ENCODE peak calls at places on chromosome 13, in five cellular contexts. N, E, I, V and F are unnamed samples.
A peak's percentile ranks its signal among the peaks of the same experiment; 100 is the strongest.

GRCh38 chr13:98340026-98340425 is 163.0 kb upstream of the RNF113B start:
- DNase-seq in N (no peak), E (no peak), I (no peak), V (no peak), F (no peak)

GRCh38 chr13:59203855-59204254 is 959.9 kb downstream of the DIAPH3 start:
- DNase-seq in N (no peak), E (no peak), I (no peak), V (no peak), F (no peak)

GRCh38 chr13:30204564-30204963 is 102.8 kb downstream of the KATNAL1 start:
- DNase-seq in N (no peak), E (no peak), I (no peak), V (no peak), F (no peak)

GRCh38 chr13:99041788-99042187 is 63.9 kb upstream of the DOCK9 start:
- DNase-seq in N (no peak), E (no peak), I (no peak), V (no peak), F (no peak)

GRCh38 chr13:97879646-97880297 is 73.7 kb upstream of the IPO5 start:
- DNase-seq in N (no peak), E (no peak), I (no peak), V (no peak), F (peak; percentile 81)

GRCh38 chr13:106736941-106737340 is 169.0 kb upstream of the ARGLU1 start:
- DNase-seq in N (no peak), E (no peak), I (no peak), V (no peak), F (no peak)

GRCh38 chr13:43229506-43229905 is 206.1 kb downstream of the DNAJC15 start:
- DNase-seq in N (no peak), E (no peak), I (no peak), V (no peak), F (peak; percentile 58)

GRCh38 chr13:75495938-75496337 is 14.0 kb upstream of the TBC1D4 start:
- DNase-seq in N (no peak), E (no peak), I (no peak), V (no peak), F (peak; percentile 1)

GRCh38 chr13:38496956-38497355 is 147.3 kb downstream of the UFM1 start:
- DNase-seq in N (no peak), E (no peak), I (no peak), V (no peak), F (no peak)

GRCh38 chr13:91381371-91381770 is 17.1 kb upstream of the GPC5 start:
- DNase-seq in N (no peak), E (no peak), I (no peak), V (peak; percentile 28), F (no peak)

GRCh38 chr13:40974460-40975407 is 44.4 kb downstream of the ELF1 start:
- DNase-seq in N (peak; percentile 66), E (peak; percentile 55), I (no peak), V (peak; percentile 66), F (no peak)

GRCh38 chr13:21986602-21987001 is 315.7 kb downstream of the FGF9 start:
- DNase-seq in N (no peak), E (peak; percentile 37), I (peak; percentile 46), V (no peak), F (no peak)

GRCh38 chr13:32136716-32137115 is 105.1 kb downstream of the FRY start:
- DNase-seq in N (no peak), E (no peak), I (no peak), V (no peak), F (no peak)

GRCh38 chr13:52794589-52794988 is 53.9 kb downstream of the PCDH8 start:
- DNase-seq in N (no peak), E (no peak), I (no peak), V (no peak), F (no peak)

GRCh38 chr13:93450226-93450625 is 223.6 kb downstream of the GPC6 start:
- DNase-seq in N (no peak), E (no peak), I (no peak), V (no peak), F (no peak)

GRCh38 chr13:30744056-30744684 is 8.8 kb downstream of the ALOX5AP start:
- DNase-seq in N (peak; percentile 63), E (peak; percentile 45), I (peak; percentile 63), V (no peak), F (peak; percentile 20)

GRCh38 chr13:105069106-105069505 is 1466.4 kb downstream of the EFNB2 start:
- DNase-seq in N (no peak), E (no peak), I (no peak), V (no peak), F (no peak)

GRCh38 chr13:60398438-60398891 is 1.4 kb downstream of the TDRD3 start:
- DNase-seq in N (peak; percentile 5), E (no peak), I (no peak), V (no peak), F (no peak)

GRCh38 chr13:97308735-97309429 is 86.7 kb downstream of the MBNL2 start:
- DNase-seq in N (no peak), E (no peak), I (no peak), V (no peak), F (peak; percentile 88)

GRCh38 chr13:87884874-87885273 is 213.7 kb downstream of the SLITRK5 start:
- DNase-seq in N (no peak), E (no peak), I (no peak), V (peak; percentile 43), F (no peak)

GRCh38 chr13:44218501-44219240 is 155.0 kb upstream of the SERP2 start:
- DNase-seq in N (no peak), E (peak; percentile 60), I (peak; percentile 87), V (no peak), F (no peak)

GRCh38 chr13:26469602-26470001 is 87.9 kb upstream of the WASF3 start:
- DNase-seq in N (no peak), E (no peak), I (no peak), V (no peak), F (no peak)

GRCh38 chr13:74570834-74571233 is 436.6 kb upstream of the KLF12 start:
- DNase-seq in N (no peak), E (no peak), I (no peak), V (no peak), F (no peak)

GRCh38 chr13:68439821-68440220 is 1209.7 kb upstream of the PCDH9 start:
- DNase-seq in N (no peak), E (no peak), I (no peak), V (no peak), F (no peak)

GRCh38 chr13:33694546-33694945 is 123.4 kb upstream of the RFC3 start:
- DNase-seq in N (no peak), E (no peak), I (no peak), V (no peak), F (no peak)

GRCh38 chr13:49610176-49610575 is 18.1 kb upstream of the ARL11 start:
- DNase-seq in N (no peak), E (no peak), I (no peak), V (no peak), F (no peak)

GRCh38 chr13:48892311-48892710 is 83.4 kb upstream of the FNDC3A start:
- DNase-seq in N (no peak), E (no peak), I (no peak), V (no peak), F (peak; percentile 23)

GRCh38 chr13:42277618-42278276 is 5.8 kb downstream of the AKAP11 start:
- DNase-seq in N (no peak), E (no peak), I (no peak), V (no peak), F (no peak)

GRCh38 chr13:38264363-38265134 is 85.1 kb upstream of the UFM1 start:
- DNase-seq in N (no peak), E (no peak), I (no peak), V (no peak), F (no peak)

GRCh38 chr13:66154981-66155380 is 1075.2 kb downstream of the PCDH9 start:
- DNase-seq in N (no peak), E (no peak), I (no peak), V (no peak), F (no peak)

GRCh38 chr13:43551897-43552456 is 234.8 kb downstream of the ENOX1 start:
- DNase-seq in N (no peak), E (no peak), I (no peak), V (no peak), F (no peak)

GRCh38 chr13:60617863-60618733 is 221.1 kb downstream of the TDRD3 start:
- DNase-seq in N (no peak), E (no peak), I (no peak), V (peak; percentile 51), F (no peak)

GRCh38 chr13:32016631-32017030 is 14.9 kb upstream of the FRY start:
- DNase-seq in N (no peak), E (no peak), I (no peak), V (no peak), F (no peak)

GRCh38 chr13:50170447-50171037 is 155.3 kb downstream of the KCNRG start:
- DNase-seq in N (no peak), E (no peak), I (no peak), V (no peak), F (no peak)

GRCh38 chr13:25046985-25047660 is 48.8 kb upstream of the PABPC3 start:
- DNase-seq in N (no peak), E (no peak), I (no peak), V (peak; percentile 83), F (peak; percentile 61)
- H3K4me3 ChIP-seq in N (no peak overlapping the region), E (no peak overlapping the region), I (no peak overlapping the region), V (peak overlapping the region; percentile 59), F (peak overlapping the region; percentile 43)

GRCh38 chr13:111470933-111471332 is 150.5 kb downstream of the TEX29 start:
- DNase-seq in N (no peak), E (no peak), I (no peak), V (no peak), F (peak; percentile 52)
- H3K4me1 ChIP-seq in N (no peaks in the 10 kb centered on the region), E (no peaks in the 10 kb centered on the region), I (no peaks in the 10 kb centered on the region), V (no peaks in the 10 kb centered on the region), F (no peaks in the 10 kb centered on the region)

GRCh38 chr13:39530996-39531395 is 72.0 kb downstream of the LHFPL6 start:
- DNase-seq in N (no peak), E (no peak), I (no peak), V (no peak), F (no peak)
- H3K27ac ChIP-seq in N (no peak overlapping the region), E (no peak overlapping the region), I (no peak overlapping the region), V (no peak overlapping the region), F (no peak overlapping the region)

DNA sequence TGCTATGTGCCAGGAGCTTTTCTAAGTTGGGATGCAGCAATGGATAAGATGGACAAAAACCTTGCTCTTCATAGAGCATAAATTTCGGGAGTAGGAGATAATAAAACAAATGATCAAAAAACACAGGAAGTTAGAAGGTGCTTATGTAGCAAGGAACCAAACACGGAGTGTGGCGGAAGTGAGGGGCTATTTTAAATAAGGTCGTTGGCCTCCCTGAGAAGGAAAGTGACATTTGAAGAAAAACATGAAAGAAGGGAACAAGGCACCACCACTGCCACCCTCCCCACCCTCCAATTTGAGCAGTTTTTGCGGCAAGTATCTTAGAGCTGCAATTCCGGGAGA is 3.2 kb upstream of the GSX1 start:
- DNase-seq in N (peak; percentile 41), E (no peak), I (no peak), V (no peak), F (no peak)
- H3K4me3 ChIP-seq in N (peak overlapping the region; percentile 48), E (no peak overlapping the region), I (no peak overlapping the region), V (no peak overlapping the region), F (no peak overlapping the region)

DNA sequence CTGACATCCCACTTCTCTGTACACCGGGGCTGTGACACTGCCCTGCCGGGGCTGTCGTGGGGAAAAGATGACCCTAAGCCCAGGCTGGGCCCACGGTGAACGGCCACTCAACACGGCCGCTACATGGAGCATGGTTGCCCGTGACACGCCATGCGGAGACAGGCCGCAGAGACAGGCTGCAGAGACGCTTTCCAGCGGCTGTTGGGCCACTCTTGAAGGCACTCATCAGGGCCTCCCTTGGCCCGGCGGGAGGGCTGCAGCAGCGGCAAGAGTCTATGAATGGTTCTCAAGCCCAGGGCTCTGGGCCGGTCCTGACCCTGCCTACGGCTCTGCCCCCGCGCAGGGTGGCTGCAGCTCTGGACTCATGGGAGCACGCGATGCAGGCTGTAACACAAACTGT is 22.1 kb downstream of the ADPRHL1 start:
- DNase-seq in N (no peak), E (no peak), I (no peak), V (peak; percentile 49), F (peak; percentile 34)
- H3K4me1 ChIP-seq in N (no peaks in the 10 kb centered on the region), E (no peaks in the 10 kb centered on the region), I (no peaks in the 10 kb centered on the region), V (no peaks in the 10 kb centered on the region), F (no peaks in the 10 kb centered on the region)